ENCODE peak calls at places on chromosomes 3 and 15, in eight cellular contexts. Q, A, I, R, L, P, N and M are unnamed samples.

GRCh38 chr3:4978966-4979400 is 254 bp upstream of the BHLHE40 start:
- DNase-seq in Q (peak), A (peak), I (peak), R (no peak), L (peak), P (peak), N (peak), M (peak)

GRCh38 chr15:86082619-86083377 is 3.1 kb downstream of the AGBL1 start:
- DNase-seq in Q (no peak), A (no peak), I (no peak), R (no peak), L (no peak), P (no peak), N (no peak), M (no peak)

GRCh38 chr15:37015025-37015424 is 85.3 kb downstream of the MEIS2 start:
- DNase-seq in Q (no peak), A (no peak), I (peak), R (no peak), L (peak), P (no peak), N (no peak), M (no peak)

GRCh38 chr3:46861293-46861995 is 1.8 kb downstream of the MYL3 start:
- DNase-seq in Q (peak), A (no peak), I (peak), R (no peak), L (no peak), P (no peak), N (no peak), M (no peak)

GRCh38 chr3:105869982-105870381 is 1.2 kb upstream of the CBLB start:
- DNase-seq in Q (no peak), A (no peak), I (no peak), R (no peak), L (no peak), P (no peak), N (no peak), M (no peak)

GRCh38 chr3:114660124-114660523 is 366.3 kb downstream of the TIGIT start:
- DNase-seq in Q (no peak), A (no peak), I (peak), R (no peak), L (peak), P (no peak), N (no peak), M (no peak)

GRCh38 chr15:72787521-72787920 is 4.0 kb upstream of the ADPGK start:
- DNase-seq in Q (no peak), A (no peak), I (no peak), R (no peak), L (no peak), P (no peak), N (no peak), M (no peak)

GRCh38 chr3:72830452-72831217 is 17.6 kb downstream of the SHQ1 start:
- DNase-seq in Q (no peak), A (no peak), I (no peak), R (no peak), L (peak), P (no peak), N (no peak), M (no peak)

GRCh38 chr3:80701349-80701748 is 933.6 kb upstream of the ROBO1 start:
- DNase-seq in Q (no peak), A (no peak), I (no peak), R (no peak), L (no peak), P (no peak), N (no peak), M (no peak)

GRCh38 chr3:104941785-104942184 is 424.9 kb upstream of the ALCAM start:
- DNase-seq in Q (no peak), A (no peak), I (no peak), R (no peak), L (no peak), P (no peak), N (no peak), M (no peak)

GRCh38 chr15:59224474-59224873 is 17.8 kb downstream of the LDHAL6B start:
- DNase-seq in Q (no peak), A (no peak), I (no peak), R (no peak), L (no peak), P (no peak), N (no peak), M (no peak)

GRCh38 chr3:40427045-40427669 is 30.0 kb upstream of the RPL14 start:
- DNase-seq in Q (no peak), A (no peak), I (no peak), R (no peak), L (no peak), P (no peak), N (no peak), M (no peak)

GRCh38 chr3:50428007-50428633 is 68.8 kb upstream of the TMEM115 start:
- DNase-seq in Q (no peak), A (no peak), I (no peak), R (no peak), L (no peak), P (no peak), N (no peak), M (no peak)

GRCh38 chr3:66206806-66207205 is 14.0 kb upstream of the SLC25A26 start:
- DNase-seq in Q (no peak), A (no peak), I (no peak), R (no peak), L (no peak), P (no peak), N (no peak), M (no peak)

GRCh38 chr3:132788299-132788698 is 66.1 kb upstream of the NPHP3 start:
- DNase-seq in Q (no peak), A (no peak), I (no peak), R (no peak), L (peak), P (no peak), N (no peak), M (no peak)